ENCODE peak calls at places on chromosomes 6 and 20, in six cellular contexts. Z is HCT116, D is H1, O is HepG2, V is GM12878, M is K562. R is an unnamed sample.

GRCh38 chr20:56816349-56816748 is 187.2 kb downstream of the TFAP2C start:
- DNase-seq in Z (no peak), D (no peak), O (no peak), V (no peak), M (no peak), R (no peak)

GRCh38 chr6:33592280-33592594 is 12.2 kb upstream of the BAK1 start:
- DNase-seq in Z (no peak), D (no peak), O (no peak), V (no peak), M (no peak), R (no peak)

GRCh38 chr6:88722691-88723090 is 240.7 kb downstream of the RNGTT start:
- DNase-seq in Z (no peak), D (no peak), O (no peak), V (no peak), M (no peak), R (no peak)

GRCh38 chr6:137005073-137005472 is 39.7 kb downstream of the IL20RA start:
- DNase-seq in Z (no peak), D (no peak), O (no peak), V (no peak), M (no peak), R (no peak)

GRCh38 chr6:117237561-117237960 is 27.8 kb upstream of the VGLL2 start:
- DNase-seq in Z (no peak), D (no peak), O (no peak), V (no peak), M (no peak), R (no peak)

GRCh38 chr20:12816009-12816408 is 192.8 kb upstream of the SPTLC3 start:
- DNase-seq in Z (no peak), D (no peak), O (no peak), V (no peak), M (no peak), R (no peak)

GRCh38 chr20:60242836-60243520 is 284.8 kb downstream of the CDH26 start:
- DNase-seq in Z (no peak), D (no peak), O (no peak), V (no peak), M (no peak), R (no peak)

GRCh38 chr20:35129647-35130069 is 17.5 kb downstream of the EDEM2 start:
- DNase-seq in Z (no peak), D (no peak), O (peak; percentile 75), V (no peak), M (no peak), R (no peak)

GRCh38 chr6:2984738-2985381 is 13.5 kb upstream of the SERPINB6 start:
- DNase-seq in Z (no peak), D (no peak), O (no peak), V (no peak), M (no peak), R (no peak)

GRCh38 chr6:28003661-28004060 is 46.6 kb downstream of the OR2B6 start:
- DNase-seq in Z (no peak), D (no peak), O (no peak), V (no peak), M (no peak), R (no peak)
- H3K27me3 ChIP-seq in Z (no peaks in the 10 kb centered on the region), D (no peaks in the 10 kb centered on the region), O (peaks cover 17% of the 10 kb centered on the region), V (no peaks in the 10 kb centered on the region), M (no peaks in the 10 kb centered on the region), R (no peaks in the 10 kb centered on the region)

DNA sequence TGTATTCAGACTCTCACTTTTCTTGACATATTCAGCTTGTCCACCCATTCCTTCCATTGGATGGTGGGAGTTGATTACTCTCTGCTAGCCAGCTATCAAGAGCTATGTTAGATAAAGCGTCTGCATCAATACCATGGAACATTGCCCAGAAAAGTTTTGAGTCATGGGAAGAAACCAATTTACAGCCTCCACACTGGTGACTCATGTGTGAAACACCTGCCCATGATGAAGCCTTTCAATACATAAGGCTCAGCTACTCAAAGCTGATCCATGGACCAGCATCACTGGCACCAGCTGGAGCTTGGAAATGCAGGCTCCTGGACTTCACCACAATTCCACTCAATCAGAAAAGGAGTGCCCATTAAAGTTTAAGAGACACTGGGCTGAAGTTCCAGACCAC is 16.1 kb downstream of the PLA2G7 start:
- DNase-seq in Z (peak; percentile 79), D (no peak), O (no peak), V (no peak), M (no peak), R (no peak)
- TF ChIP-seq JUND in Z (peak; percentile 85), D (no peak), O (no peak), V (no peak), M (no peak), R (no peak)

GRCh38 chr6:42047790-42048405 is 2.4 kb upstream of the TAF8 start:
- DNase-seq in Z (no peak), D (no peak), O (no peak), V (no peak), M (no peak), R (peak; percentile 53)

GRCh38 chr6:42049116-42049809 is 1.1 kb upstream of the TAF8 start:
- DNase-seq in Z (no peak), D (no peak), O (no peak), V (no peak), M (no peak), R (no peak)

GRCh38 chr6:42046491-42047219 is 3.7 kb upstream of the TAF8 start:
- DNase-seq in Z (no peak), D (no peak), O (no peak), V (no peak), M (peak; percentile 55), R (no peak)

GRCh38 chr6:42045538-42046460 is 4.5 kb upstream of the TAF8 start:
- DNase-seq in Z (peak; percentile 33), D (peak; percentile 56), O (no peak), V (peak; percentile 62), M (peak; percentile 41), R (no peak)

DNA sequence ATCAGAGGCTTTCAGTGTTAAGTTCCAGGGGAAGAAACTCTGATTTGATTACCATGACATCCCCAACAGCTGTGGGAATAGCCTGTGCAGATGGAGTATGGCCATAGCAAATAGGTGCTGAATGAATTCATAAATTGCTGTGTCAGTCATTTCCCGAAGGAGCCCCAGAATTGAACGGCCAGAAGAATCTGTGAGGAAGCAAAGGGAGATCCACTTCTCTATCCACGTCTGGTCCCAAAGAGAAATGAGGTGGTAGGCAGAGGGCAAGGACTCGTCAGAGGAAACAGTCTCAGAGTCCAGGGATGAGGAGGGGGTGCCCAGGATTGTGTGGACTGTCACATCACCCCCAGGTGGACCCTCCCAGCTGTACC is 3.1 kb upstream of the TAF8 start:
- DNase-seq in Z (no peak), D (no peak), O (no peak), V (no peak), M (no peak), R (no peak)
- H3K27me3 ChIP-seq in Z (no peaks in the 10 kb centered on the region), D (peaks cover 71% of the 10 kb centered on the region), O (no peaks in the 10 kb centered on the region), V (no peaks in the 10 kb centered on the region), M (no peaks in the 10 kb centered on the region), R (no peaks in the 10 kb centered on the region)

DNA sequence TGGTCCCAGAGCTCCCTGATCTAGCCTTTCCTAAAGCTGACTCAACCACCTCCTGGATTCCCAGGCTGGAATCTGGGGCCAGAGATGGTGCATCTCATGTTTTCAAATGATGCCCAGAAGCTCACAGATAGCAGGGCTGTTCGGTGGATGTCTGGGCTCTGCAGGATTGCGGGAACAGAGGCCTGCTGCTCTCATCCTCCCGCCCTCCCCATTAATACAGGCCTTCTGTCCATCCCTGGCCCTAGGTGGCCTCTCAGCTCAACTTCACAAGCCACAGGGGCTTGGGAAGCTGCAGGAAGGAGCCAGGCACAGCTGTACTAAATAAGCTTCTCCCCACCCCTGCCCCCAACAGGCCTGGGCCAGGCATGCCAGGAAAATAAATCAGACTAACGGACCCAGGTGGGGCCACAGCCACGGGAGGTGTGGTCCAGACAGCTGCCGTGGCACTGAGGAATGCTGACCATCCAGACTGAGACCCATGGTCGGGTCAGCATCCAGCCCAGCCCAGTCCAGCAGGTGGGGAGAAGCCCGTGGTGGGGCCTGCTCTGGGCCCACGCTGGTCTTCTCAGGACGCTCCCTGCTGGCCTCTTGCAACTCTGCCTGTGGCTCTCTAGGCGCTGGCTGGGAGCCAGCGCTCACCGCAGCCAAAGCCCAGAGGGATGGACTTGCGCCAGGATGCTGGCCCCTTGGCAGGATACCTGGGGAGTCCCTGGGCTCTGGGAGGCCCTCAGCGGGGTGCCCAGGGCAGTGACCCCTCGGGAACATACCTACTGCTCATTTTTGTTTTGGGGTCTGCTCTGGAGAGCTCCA is 8.5 kb upstream of the YTHDF1 start:
- DNase-seq in Z (no peak), D (no peak), O (peak; percentile 56), V (no peak), M (peak; percentile 57), R (peak; percentile 78)
- TF ChIP-seq JUND in Z (no peak), D (no peak), O (no peak), V (no peak), M (no peak), R (no peak)

GRCh38 chr6:127376685-127377084 is 33.3 kb upstream of the ECHDC1 start:
- DNase-seq in Z (no peak), D (no peak), O (no peak), V (no peak), M (no peak), R (no peak)
- H3K27me3 ChIP-seq in Z (no peaks in the 10 kb centered on the region), D (no peaks in the 10 kb centered on the region), O (no peaks in the 10 kb centered on the region), V (no peaks in the 10 kb centered on the region), M (no peaks in the 10 kb centered on the region), R (no peaks in the 10 kb centered on the region)